ENCODE peak calls at places on chromosomes 6 and 20, in four cellular contexts. One of them, this sample, is unnamed.
A peak's percentile ranks its signal among the peaks of the same experiment; 100 is the strongest.

GRCh38 chr6:123415844-123416468 is 220.8 kb downstream of the TRDN start:
- DNase-seq in breast epithelium: peak; percentile 36
- DNase-seq in C1 segment of cervical spinal cord: peak; percentile 31
- DNase-seq in MV-4-11: peak; percentile 37
- DNase-seq in this sample: no peak

GRCh38 chr6:100514603-100515002 is 49.9 kb upstream of the SIM1 start:
- DNase-seq in MV-4-11: no peak
- DNase-seq in C1 segment of cervical spinal cord: no peak
- DNase-seq in breast epithelium: no peak
- DNase-seq in this sample: no peak

GRCh38 chr20:21528870-21529269 is 15.0 kb upstream of the NKX2-2 start:
- DNase-seq in MV-4-11: no peak
- DNase-seq in C1 segment of cervical spinal cord: no peak
- DNase-seq in breast epithelium: no peak
- DNase-seq in this sample: no peak

GRCh38 chr6:168299541-168300511 is 19.8 kb downstream of the DACT2 start:
- DNase-seq in C1 segment of cervical spinal cord: no peak
- DNase-seq in breast epithelium: no peak
- DNase-seq in MV-4-11: no peak
- DNase-seq in this sample: no peak

GRCh38 chr20:48682529-48683385 is 145.0 kb downstream of the PREX1 start:
- DNase-seq in breast epithelium: peak; percentile 63
- DNase-seq in MV-4-11: no peak
- DNase-seq in C1 segment of cervical spinal cord: no peak
- DNase-seq in this sample: no peak

GRCh38 chr6:25025919-25026301 is 90.2 kb upstream of the RIPOR2 start:
- DNase-seq in MV-4-11: no peak
- DNase-seq in breast epithelium: no peak
- DNase-seq in C1 segment of cervical spinal cord: no peak
- DNase-seq in this sample: no peak

GRCh38 chr6:63509652-63510352 is 62.5 kb upstream of the LOC128125822 start:
- DNase-seq in C1 segment of cervical spinal cord: no peak
- DNase-seq in breast epithelium: peak; percentile 31
- DNase-seq in MV-4-11: no peak
- DNase-seq in this sample: no peak

GRCh38 chr6:10146723-10147451 is 268.0 kb downstream of the TFAP2A start:
- DNase-seq in C1 segment of cervical spinal cord: no peak
- DNase-seq in MV-4-11: peak; percentile 30
- DNase-seq in breast epithelium: no peak
- DNase-seq in this sample: no peak

GRCh38 chr6:52299598-52300144 is 15.1 kb upstream of the MCM3 start:
- DNase-seq in C1 segment of cervical spinal cord: no peak
- DNase-seq in breast epithelium: no peak
- DNase-seq in MV-4-11: no peak
- DNase-seq in this sample: no peak

GRCh38 chr6:125759184-125759902 is 9.9 kb downstream of the HEY2 start:
- DNase-seq in C1 segment of cervical spinal cord: no peak
- DNase-seq in breast epithelium: no peak
- DNase-seq in MV-4-11: no peak
- DNase-seq in this sample: no peak

GRCh38 chr6:75824160-75824559 is 75.1 kb downstream of the MYO6 start:
- DNase-seq in C1 segment of cervical spinal cord: no peak
- DNase-seq in MV-4-11: no peak
- DNase-seq in breast epithelium: no peak
- DNase-seq in this sample: no peak

GRCh38 chr20:2287504-2287903 is 8.3 kb upstream of the TGM3 start:
- DNase-seq in C1 segment of cervical spinal cord: no peak
- DNase-seq in breast epithelium: no peak
- DNase-seq in MV-4-11: no peak
- DNase-seq in this sample: peak; percentile 16

GRCh38 chr6:125415921-125416320 is 114.2 kb upstream of the HDDC2 start:
- DNase-seq in MV-4-11: no peak
- DNase-seq in breast epithelium: no peak
- DNase-seq in C1 segment of cervical spinal cord: no peak
- DNase-seq in this sample: no peak

GRCh38 chr20:60302875-60303274 is 344.7 kb downstream of the CDH26 start:
- DNase-seq in MV-4-11: no peak
- DNase-seq in breast epithelium: no peak
- DNase-seq in C1 segment of cervical spinal cord: no peak
- DNase-seq in this sample: no peak

GRCh38 chr6:39824030-39824926 is 32.1 kb downstream of the DAAM2 start:
- DNase-seq in breast epithelium: no peak
- DNase-seq in MV-4-11: no peak
- DNase-seq in C1 segment of cervical spinal cord: no peak
- DNase-seq in this sample: no peak

GRCh38 chr6:44422534-44422933 is 35.0 kb downstream of the CDC5L start:
- DNase-seq in breast epithelium: no peak
- DNase-seq in C1 segment of cervical spinal cord: no peak
- DNase-seq in MV-4-11: no peak
- DNase-seq in this sample: no peak

GRCh38 chr6:31575952-31576684 is 753 bp downstream of the TNF start:
- DNase-seq in breast epithelium: no peak
- DNase-seq in C1 segment of cervical spinal cord: no peak
- DNase-seq in MV-4-11: no peak
- DNase-seq in this sample: no peak